ENCODE peak calls at places on chromosome 10, in nine cellular contexts. One of them, this sample, is unnamed.

GRCh38 chr10:110893559-110894179 is 21.9 kb downstream of the PDCD4 start:
- DNase-seq in fibroblast of mammary gland: peak
- DNase-seq in tibial artery: no peak
- DNase-seq in AG09319: no peak
- DNase-seq in breast epithelium: no peak
- DNase-seq in HCT116: peak
- DNase-seq in right atrium auricular region: no peak
- DNase-seq in AG04449: no peak
- DNase-seq in left ventricle myocardium inferior: no peak
- DNase-seq in this sample: no peak

GRCh38 chr10:112269266-112269665 is 13.9 kb upstream of the TECTB start:
- DNase-seq in breast epithelium: no peak
- DNase-seq in AG04449: no peak
- DNase-seq in tibial artery: no peak
- DNase-seq in fibroblast of mammary gland: peak
- DNase-seq in HCT116: no peak
- DNase-seq in AG09319: no peak
- DNase-seq in left ventricle myocardium inferior: no peak
- DNase-seq in right atrium auricular region: no peak
- DNase-seq in this sample: no peak

GRCh38 chr10:43125274-43125845 is 12.9 kb upstream of the CSGALNACT2 start:
- DNase-seq in breast epithelium: no peak
- DNase-seq in AG09319: no peak
- DNase-seq in right atrium auricular region: peak
- DNase-seq in AG04449: no peak
- DNase-seq in left ventricle myocardium inferior: no peak
- DNase-seq in HCT116: no peak
- DNase-seq in fibroblast of mammary gland: no peak
- DNase-seq in tibial artery: no peak
- DNase-seq in this sample: no peak

GRCh38 chr10:60316029-60316428 is 73.6 kb downstream of the ANK3 start:
- DNase-seq in left ventricle myocardium inferior: no peak
- DNase-seq in breast epithelium: no peak
- DNase-seq in AG09319: no peak
- DNase-seq in HCT116: no peak
- DNase-seq in right atrium auricular region: no peak
- DNase-seq in tibial artery: no peak
- DNase-seq in AG04449: no peak
- DNase-seq in fibroblast of mammary gland: no peak
- DNase-seq in this sample: no peak

GRCh38 chr10:27143686-27144085 is 10.5 kb downstream of the YME1L1 start:
- DNase-seq in breast epithelium: no peak
- DNase-seq in HCT116: no peak
- DNase-seq in tibial artery: no peak
- DNase-seq in left ventricle myocardium inferior: no peak
- DNase-seq in fibroblast of mammary gland: no peak
- DNase-seq in AG04449: no peak
- DNase-seq in AG09319: no peak
- DNase-seq in right atrium auricular region: no peak
- DNase-seq in this sample: no peak

GRCh38 chr10:83427101-83427500 is 712.2 kb upstream of the GHITM start:
- DNase-seq in HCT116: no peak
- DNase-seq in tibial artery: no peak
- DNase-seq in breast epithelium: no peak
- DNase-seq in AG04449: no peak
- DNase-seq in fibroblast of mammary gland: no peak
- DNase-seq in right atrium auricular region: no peak
- DNase-seq in AG09319: no peak
- DNase-seq in left ventricle myocardium inferior: no peak
- DNase-seq in this sample: no peak

GRCh38 chr10:74334221-74334620 is 183.2 kb downstream of the ADK start:
- DNase-seq in tibial artery: no peak
- DNase-seq in left ventricle myocardium inferior: no peak
- DNase-seq in right atrium auricular region: no peak
- DNase-seq in fibroblast of mammary gland: peak
- DNase-seq in HCT116: no peak
- DNase-seq in AG04449: no peak
- DNase-seq in AG09319: no peak
- DNase-seq in breast epithelium: no peak
- DNase-seq in this sample: no peak

GRCh38 chr10:47402681-47403301 is 18.7 kb upstream of the ZNF488 start:
- DNase-seq in fibroblast of mammary gland: peak
- DNase-seq in AG09319: peak
- DNase-seq in HCT116: peak
- DNase-seq in breast epithelium: no peak
- DNase-seq in left ventricle myocardium inferior: peak
- DNase-seq in right atrium auricular region: peak
- DNase-seq in tibial artery: peak
- DNase-seq in AG04449: no peak
- DNase-seq in this sample: no peak

GRCh38 chr10:104317195-104318095 is 20.8 kb downstream of the ITPRIP start:
- DNase-seq in AG04449: no peak
- DNase-seq in fibroblast of mammary gland: peak
- DNase-seq in breast epithelium: no peak
- DNase-seq in HCT116: no peak
- DNase-seq in left ventricle myocardium inferior: no peak
- DNase-seq in tibial artery: peak
- DNase-seq in AG09319: peak
- DNase-seq in right atrium auricular region: no peak
- DNase-seq in this sample: no peak

GRCh38 chr10:89710748-89711147 is 9.4 kb downstream of the KIF20B start:
- DNase-seq in AG09319: no peak
- DNase-seq in tibial artery: no peak
- DNase-seq in breast epithelium: no peak
- DNase-seq in AG04449: no peak
- DNase-seq in left ventricle myocardium inferior: no peak
- DNase-seq in HCT116: no peak
- DNase-seq in fibroblast of mammary gland: no peak
- DNase-seq in right atrium auricular region: no peak
- DNase-seq in this sample: no peak

GRCh38 chr10:1074748-1075358 is 18.7 kb downstream of the WDR37 start:
- DNase-seq in left ventricle myocardium inferior: no peak
- DNase-seq in AG09319: no peak
- DNase-seq in tibial artery: no peak
- DNase-seq in fibroblast of mammary gland: no peak
- DNase-seq in right atrium auricular region: peak
- DNase-seq in AG04449: no peak
- DNase-seq in HCT116: no peak
- DNase-seq in breast epithelium: no peak
- DNase-seq in this sample: no peak

GRCh38 chr10:6885284-6885683 is 305.2 kb upstream of the PRKCQ start:
- DNase-seq in HCT116: no peak
- DNase-seq in right atrium auricular region: no peak
- DNase-seq in tibial artery: no peak
- DNase-seq in breast epithelium: no peak
- DNase-seq in AG09319: no peak
- DNase-seq in left ventricle myocardium inferior: no peak
- DNase-seq in AG04449: no peak
- DNase-seq in fibroblast of mammary gland: no peak
- DNase-seq in this sample: no peak

GRCh38 chr10:27100800-27101347 is 580 bp upstream of the ANKRD26 start:
- DNase-seq in left ventricle myocardium inferior: no peak
- DNase-seq in fibroblast of mammary gland: peak
- DNase-seq in breast epithelium: no peak
- DNase-seq in right atrium auricular region: no peak
- DNase-seq in AG04449: no peak
- DNase-seq in tibial artery: no peak
- DNase-seq in AG09319: no peak
- DNase-seq in HCT116: no peak
- DNase-seq in this sample: no peak

GRCh38 chr10:61183971-61184370 is 240.0 kb upstream of the RHOBTB1 start:
- DNase-seq in AG04449: no peak
- DNase-seq in breast epithelium: no peak
- DNase-seq in AG09319: no peak
- DNase-seq in fibroblast of mammary gland: no peak
- DNase-seq in left ventricle myocardium inferior: no peak
- DNase-seq in HCT116: no peak
- DNase-seq in right atrium auricular region: no peak
- DNase-seq in tibial artery: no peak
- DNase-seq in this sample: no peak

GRCh38 chr10:61486251-61486650 is 33.1 kb upstream of the TMEM26 start:
- DNase-seq in AG04449: no peak
- DNase-seq in right atrium auricular region: no peak
- DNase-seq in breast epithelium: no peak
- DNase-seq in fibroblast of mammary gland: peak
- DNase-seq in AG09319: no peak
- DNase-seq in tibial artery: no peak
- DNase-seq in left ventricle myocardium inferior: no peak
- DNase-seq in HCT116: no peak
- DNase-seq in this sample: no peak

GRCh38 chr10:89785095-89785494 is 83.7 kb downstream of the KIF20B start:
- DNase-seq in right atrium auricular region: no peak
- DNase-seq in AG09319: no peak
- DNase-seq in HCT116: no peak
- DNase-seq in left ventricle myocardium inferior: no peak
- DNase-seq in AG04449: no peak
- DNase-seq in tibial artery: no peak
- DNase-seq in breast epithelium: no peak
- DNase-seq in fibroblast of mammary gland: peak
- DNase-seq in this sample: no peak

GRCh38 chr10:85621562-85621961 is 745.0 kb downstream of the GRID1 start:
- DNase-seq in right atrium auricular region: no peak
- DNase-seq in AG04449: no peak
- DNase-seq in HCT116: no peak
- DNase-seq in breast epithelium: no peak
- DNase-seq in tibial artery: no peak
- DNase-seq in AG09319: no peak
- DNase-seq in fibroblast of mammary gland: no peak
- DNase-seq in left ventricle myocardium inferior: no peak
- DNase-seq in this sample: no peak

GRCh38 chr10:6128591-6129383 is 40.0 kb downstream of the RBM17 start:
- DNase-seq in left ventricle myocardium inferior: no peak
- DNase-seq in breast epithelium: no peak
- DNase-seq in AG09319: no peak
- DNase-seq in tibial artery: peak
- DNase-seq in HCT116: no peak
- DNase-seq in AG04449: no peak
- DNase-seq in right atrium auricular region: no peak
- DNase-seq in fibroblast of mammary gland: peak
- DNase-seq in this sample: no peak

GRCh38 chr10:81018898-81019890 is 481.5 kb downstream of the SH2D4B start:
- DNase-seq in right atrium auricular region: no peak
- DNase-seq in breast epithelium: no peak
- DNase-seq in AG04449: no peak
- DNase-seq in tibial artery: no peak
- DNase-seq in fibroblast of mammary gland: peak
- DNase-seq in AG09319: peak
- DNase-seq in left ventricle myocardium inferior: no peak
- DNase-seq in HCT116: peak
- DNase-seq in this sample: no peak

GRCh38 chr10:76037531-76037930 is 606.1 kb downstream of the LRMDA start:
- DNase-seq in tibial artery: no peak
- DNase-seq in AG09319: no peak
- DNase-seq in right atrium auricular region: no peak
- DNase-seq in HCT116: no peak
- DNase-seq in fibroblast of mammary gland: peak
- DNase-seq in breast epithelium: no peak
- DNase-seq in left ventricle myocardium inferior: no peak
- DNase-seq in AG04449: peak
- DNase-seq in this sample: no peak

GRCh38 chr10:3761111-3761686 is 23.8 kb downstream of the KLF6 start:
- DNase-seq in AG09319: no peak
- DNase-seq in tibial artery: no peak
- DNase-seq in left ventricle myocardium inferior: no peak
- DNase-seq in right atrium auricular region: no peak
- DNase-seq in HCT116: no peak
- DNase-seq in breast epithelium: no peak
- DNase-seq in AG04449: no peak
- DNase-seq in fibroblast of mammary gland: no peak
- DNase-seq in this sample: no peak

GRCh38 chr10:126090911-126091728 is 194.8 kb downstream of the FANK1 start:
- DNase-seq in tibial artery: no peak
- DNase-seq in left ventricle myocardium inferior: no peak
- DNase-seq in HCT116: no peak
- DNase-seq in right atrium auricular region: no peak
- DNase-seq in AG04449: peak
- DNase-seq in fibroblast of mammary gland: peak
- DNase-seq in breast epithelium: no peak
- DNase-seq in AG09319: peak
- DNase-seq in this sample: no peak

GRCh38 chr10:10320981-10321380 is 696.7 kb upstream of the CELF2 start:
- DNase-seq in AG09319: peak
- DNase-seq in tibial artery: no peak
- DNase-seq in breast epithelium: no peak
- DNase-seq in left ventricle myocardium inferior: no peak
- DNase-seq in HCT116: no peak
- DNase-seq in AG04449: no peak
- DNase-seq in right atrium auricular region: no peak
- DNase-seq in fibroblast of mammary gland: peak
- DNase-seq in this sample: no peak

GRCh38 chr10:133158756-133159610 is 1.0 kb upstream of the KNDC1 start:
- DNase-seq in AG09319: no peak
- DNase-seq in AG04449: no peak
- DNase-seq in HCT116: no peak
- DNase-seq in tibial artery: no peak
- DNase-seq in breast epithelium: peak
- DNase-seq in fibroblast of mammary gland: no peak
- DNase-seq in left ventricle myocardium inferior: no peak
- DNase-seq in right atrium auricular region: no peak
- DNase-seq in this sample: peak
- TF ChIP-seq CTCF in AG09319: no peak
- TF ChIP-seq CTCF in AG04449: no peak
- TF ChIP-seq CTCF in HCT116: no peak
- TF ChIP-seq CTCF in tibial artery: no peak
- TF ChIP-seq CTCF in breast epithelium: no peak
- TF ChIP-seq CTCF in fibroblast of mammary gland: no peak
- TF ChIP-seq CTCF in left ventricle myocardium inferior: no peak
- TF ChIP-seq CTCF in right atrium auricular region: no peak
- TF ChIP-seq CTCF in this sample: no peak

GRCh38 chr10:132101529-132101928 is 35.8 kb downstream of the JAKMIP3 start:
- DNase-seq in AG09319: no peak
- DNase-seq in left ventricle myocardium inferior: no peak
- DNase-seq in AG04449: no peak
- DNase-seq in tibial artery: no peak
- DNase-seq in HCT116: no peak
- DNase-seq in right atrium auricular region: no peak
- DNase-seq in fibroblast of mammary gland: no peak
- DNase-seq in breast epithelium: no peak
- DNase-seq in this sample: no peak
- TF ChIP-seq CTCF in AG09319: no peak
- TF ChIP-seq CTCF in left ventricle myocardium inferior: no peak
- TF ChIP-seq CTCF in AG04449: no peak
- TF ChIP-seq CTCF in tibial artery: no peak
- TF ChIP-seq CTCF in HCT116: peak
- TF ChIP-seq CTCF in right atrium auricular region: no peak
- TF ChIP-seq CTCF in fibroblast of mammary gland: no peak
- TF ChIP-seq CTCF in breast epithelium: no peak
- TF ChIP-seq CTCF in this sample: no peak

GRCh38 chr10:121628859-121629258 is 30.6 kb upstream of the FGFR2 start:
- DNase-seq in right atrium auricular region: no peak
- DNase-seq in fibroblast of mammary gland: no peak
- DNase-seq in HCT116: no peak
- DNase-seq in breast epithelium: no peak
- DNase-seq in AG09319: no peak
- DNase-seq in left ventricle myocardium inferior: no peak
- DNase-seq in AG04449: no peak
- DNase-seq in tibial artery: no peak
- DNase-seq in this sample: no peak
- TF ChIP-seq CTCF in right atrium auricular region: no peak
- TF ChIP-seq CTCF in fibroblast of mammary gland: no peak
- TF ChIP-seq CTCF in HCT116: peak
- TF ChIP-seq CTCF in breast epithelium: no peak
- TF ChIP-seq CTCF in AG09319: no peak
- TF ChIP-seq CTCF in left ventricle myocardium inferior: no peak
- TF ChIP-seq CTCF in AG04449: no peak
- TF ChIP-seq CTCF in tibial artery: no peak
- TF ChIP-seq CTCF in this sample: no peak

GRCh38 chr10:99916776-99917175 is 93.0 kb downstream of the DNMBP start:
- DNase-seq in HCT116: no peak
- DNase-seq in AG04449: no peak
- DNase-seq in breast epithelium: no peak
- DNase-seq in right atrium auricular region: no peak
- DNase-seq in fibroblast of mammary gland: no peak
- DNase-seq in tibial artery: no peak
- DNase-seq in left ventricle myocardium inferior: no peak
- DNase-seq in AG09319: no peak
- DNase-seq in this sample: no peak
- TF ChIP-seq CTCF in HCT116: no peak
- TF ChIP-seq CTCF in AG04449: no peak
- TF ChIP-seq CTCF in breast epithelium: no peak
- TF ChIP-seq CTCF in right atrium auricular region: no peak
- TF ChIP-seq CTCF in fibroblast of mammary gland: no peak
- TF ChIP-seq CTCF in tibial artery: no peak
- TF ChIP-seq CTCF in left ventricle myocardium inferior: no peak
- TF ChIP-seq CTCF in AG09319: no peak
- TF ChIP-seq CTCF in this sample: no peak